ENCODE peak calls at places on chromosomes 4 and X, in eight cellular contexts. One of them, this sample, is unnamed.

GRCh38 chr4:153933851-153934688 is 145.2 kb upstream of the SFRP2 start:
- DNase-seq in Calu3: no peak
- DNase-seq in stimulated activated CD4-positive, alpha-beta T cell treated with anti-CD3 and anti-CD28 coated beads, Interleukin-15, amount 100 ng/mL, for 1 hour: no peak
- DNase-seq in activated naive CD8-positive, alpha-beta T cell treated with anti-CD3 and anti-CD28 coated beads, Interleukin-2, amount 50 U/mL, for 16 hours: no peak
- DNase-seq in DMS53: no peak
- DNase-seq in activated T-cell treated with anti-CD3 and anti-CD28 coated beads for 48 hours: no peak
- DNase-seq in astrocyte of the hippocampus: no peak
- DNase-seq in naive thymus-derived CD8-positive, alpha-beta T cell: no peak
- DNase-seq in this sample: no peak

GRCh38 chrX:104098151-104098808 is 14.0 kb upstream of the ZCCHC18 start:
- DNase-seq in DMS53: peak; percentile 85
- DNase-seq in astrocyte of the hippocampus: peak; percentile 76
- DNase-seq in Calu3: peak; percentile 52
- DNase-seq in activated naive CD8-positive, alpha-beta T cell treated with anti-CD3 and anti-CD28 coated beads, Interleukin-2, amount 50 U/mL, for 16 hours: peak; percentile 23
- DNase-seq in stimulated activated CD4-positive, alpha-beta T cell treated with anti-CD3 and anti-CD28 coated beads, Interleukin-15, amount 100 ng/mL, for 1 hour: peak; percentile 16
- DNase-seq in naive thymus-derived CD8-positive, alpha-beta T cell: peak; percentile 64
- DNase-seq in activated T-cell treated with anti-CD3 and anti-CD28 coated beads for 48 hours: no peak
- DNase-seq in this sample: peak; percentile 73

GRCh38 chr4:182874158-182874855 is 42.9 kb downstream of the DCTD start:
- DNase-seq in DMS53: no peak
- DNase-seq in Calu3: no peak
- DNase-seq in naive thymus-derived CD8-positive, alpha-beta T cell: no peak
- DNase-seq in activated T-cell treated with anti-CD3 and anti-CD28 coated beads for 48 hours: no peak
- DNase-seq in stimulated activated CD4-positive, alpha-beta T cell treated with anti-CD3 and anti-CD28 coated beads, Interleukin-15, amount 100 ng/mL, for 1 hour: no peak
- DNase-seq in astrocyte of the hippocampus: no peak
- DNase-seq in activated naive CD8-positive, alpha-beta T cell treated with anti-CD3 and anti-CD28 coated beads, Interleukin-2, amount 50 U/mL, for 16 hours: no peak
- DNase-seq in this sample: no peak

GRCh38 chrX:137354851-137355250 is 211.1 kb upstream of the ZIC3 start:
- DNase-seq in astrocyte of the hippocampus: no peak
- DNase-seq in activated T-cell treated with anti-CD3 and anti-CD28 coated beads for 48 hours: no peak
- DNase-seq in stimulated activated CD4-positive, alpha-beta T cell treated with anti-CD3 and anti-CD28 coated beads, Interleukin-15, amount 100 ng/mL, for 1 hour: no peak
- DNase-seq in DMS53: no peak
- DNase-seq in Calu3: no peak
- DNase-seq in activated naive CD8-positive, alpha-beta T cell treated with anti-CD3 and anti-CD28 coated beads, Interleukin-2, amount 50 U/mL, for 16 hours: no peak
- DNase-seq in naive thymus-derived CD8-positive, alpha-beta T cell: no peak
- DNase-seq in this sample: peak; percentile 7

GRCh38 chr4:147950840-147951239 is 219.0 kb downstream of the ARHGAP10 start:
- DNase-seq in astrocyte of the hippocampus: no peak
- DNase-seq in DMS53: no peak
- DNase-seq in stimulated activated CD4-positive, alpha-beta T cell treated with anti-CD3 and anti-CD28 coated beads, Interleukin-15, amount 100 ng/mL, for 1 hour: no peak
- DNase-seq in Calu3: no peak
- DNase-seq in activated naive CD8-positive, alpha-beta T cell treated with anti-CD3 and anti-CD28 coated beads, Interleukin-2, amount 50 U/mL, for 16 hours: no peak
- DNase-seq in activated T-cell treated with anti-CD3 and anti-CD28 coated beads for 48 hours: no peak
- DNase-seq in naive thymus-derived CD8-positive, alpha-beta T cell: no peak
- DNase-seq in this sample: no peak

GRCh38 chr4:104064650-104065577 is 345.1 kb upstream of the TACR3 start:
- DNase-seq in Calu3: peak; percentile 53
- DNase-seq in stimulated activated CD4-positive, alpha-beta T cell treated with anti-CD3 and anti-CD28 coated beads, Interleukin-15, amount 100 ng/mL, for 1 hour: no peak
- DNase-seq in astrocyte of the hippocampus: peak; percentile 68
- DNase-seq in DMS53: peak; percentile 86
- DNase-seq in activated naive CD8-positive, alpha-beta T cell treated with anti-CD3 and anti-CD28 coated beads, Interleukin-2, amount 50 U/mL, for 16 hours: no peak
- DNase-seq in activated T-cell treated with anti-CD3 and anti-CD28 coated beads for 48 hours: no peak
- DNase-seq in naive thymus-derived CD8-positive, alpha-beta T cell: peak; percentile 7
- DNase-seq in this sample: peak; percentile 91

GRCh38 chr4:108047199-108047598 is 57.5 kb downstream of the HADH start:
- DNase-seq in DMS53: no peak
- DNase-seq in astrocyte of the hippocampus: no peak
- DNase-seq in stimulated activated CD4-positive, alpha-beta T cell treated with anti-CD3 and anti-CD28 coated beads, Interleukin-15, amount 100 ng/mL, for 1 hour: no peak
- DNase-seq in activated T-cell treated with anti-CD3 and anti-CD28 coated beads for 48 hours: no peak
- DNase-seq in naive thymus-derived CD8-positive, alpha-beta T cell: no peak
- DNase-seq in activated naive CD8-positive, alpha-beta T cell treated with anti-CD3 and anti-CD28 coated beads, Interleukin-2, amount 50 U/mL, for 16 hours: no peak
- DNase-seq in Calu3: no peak
- DNase-seq in this sample: no peak

GRCh38 chr4:80365928-80366327 is 30.4 kb downstream of the CFAP299 start:
- DNase-seq in astrocyte of the hippocampus: peak; percentile 81
- DNase-seq in Calu3: peak; percentile 52
- DNase-seq in stimulated activated CD4-positive, alpha-beta T cell treated with anti-CD3 and anti-CD28 coated beads, Interleukin-15, amount 100 ng/mL, for 1 hour: no peak
- DNase-seq in naive thymus-derived CD8-positive, alpha-beta T cell: peak; percentile 70
- DNase-seq in activated naive CD8-positive, alpha-beta T cell treated with anti-CD3 and anti-CD28 coated beads, Interleukin-2, amount 50 U/mL, for 16 hours: no peak
- DNase-seq in activated T-cell treated with anti-CD3 and anti-CD28 coated beads for 48 hours: peak; percentile 18
- DNase-seq in DMS53: peak; percentile 80
- DNase-seq in this sample: peak; percentile 80

GRCh38 chrX:7216981-7217587 is 69.1 kb upstream of the PUDP start:
- DNase-seq in activated naive CD8-positive, alpha-beta T cell treated with anti-CD3 and anti-CD28 coated beads, Interleukin-2, amount 50 U/mL, for 16 hours: no peak
- DNase-seq in Calu3: no peak
- DNase-seq in activated T-cell treated with anti-CD3 and anti-CD28 coated beads for 48 hours: no peak
- DNase-seq in DMS53: no peak
- DNase-seq in astrocyte of the hippocampus: no peak
- DNase-seq in naive thymus-derived CD8-positive, alpha-beta T cell: no peak
- DNase-seq in stimulated activated CD4-positive, alpha-beta T cell treated with anti-CD3 and anti-CD28 coated beads, Interleukin-15, amount 100 ng/mL, for 1 hour: no peak
- DNase-seq in this sample: no peak